ENCODE peak calls at places on chromosomes 16 and 17, in seven cellular contexts. T is MM.1S; C is brain microvascular endothelial cell; F is mucosa of descending colon; X is psoas muscle; E is gastrocnemius medialis; R is CD8-positive, alpha-beta T cell. J is an unnamed sample. For H3K36me3, the result is how much of the 10 kb centered on the place peaks cover.

GRCh38 chr16:26857371-26857770 is 209.4 kb upstream of the C16orf82 start:
- DNase-seq in F (no peak), T (no peak), X (no peak), E (no peak), R (no peak), C (no peak), J (no peak)

GRCh38 chr17:29102046-29102445 is 59.1 kb downstream of the PIPOX start:
- DNase-seq in C (no peak), T (no peak), X (no peak), E (no peak), F (no peak), R (no peak), J (no peak)

GRCh38 chr17:17125136-17126084 is 80.7 kb downstream of the PLD6 start:
- DNase-seq in F (peak), R (no peak), T (no peak), E (no peak), C (no peak), X (no peak), J (no peak)

GRCh38 chr17:42049834-42050359 is 504 bp downstream of the C17orf113 start:
- DNase-seq in C (no peak), F (no peak), R (no peak), X (no peak), E (no peak), T (no peak), J (no peak)

GRCh38 chr17:20191066-20191465 is 181.9 kb downstream of the SPECC1 start:
- DNase-seq in C (peak), F (no peak), X (no peak), E (no peak), R (no peak), T (no peak), J (no peak)

GRCh38 chr16:81366316-81366932 is 51.7 kb downstream of the GAN start:
- DNase-seq in R (no peak), X (no peak), C (peak), T (peak), F (no peak), E (no peak), J (no peak)

GRCh38 chr16:77585852-77586251 is 136.5 kb upstream of the NUDT7 start:
- DNase-seq in C (peak), R (no peak), X (no peak), F (no peak), T (no peak), E (no peak), J (no peak)

GRCh38 chr16:7268182-7268581 is 64.5 kb upstream of the RBFOX1 start:
- DNase-seq in R (no peak), E (peak), C (peak), T (no peak), X (no peak), F (no peak), J (no peak)

GRCh38 chr17:29589524-29590260 is at the start of gene GIT1:
- DNase-seq in X (peak), R (peak), T (peak), F (peak), C (peak), E (peak), J (peak)

GRCh38 chr17:28521296-28522085 is 15.3 kb downstream of the FOXN1 start:
- DNase-seq in X (no peak), E (no peak), T (no peak), F (peak), C (no peak), R (no peak), J (no peak)

GRCh38 chr16:15597822-15598647 is 44.9 kb downstream of the MARF1 start:
- DNase-seq in C (no peak), T (no peak), E (peak), F (no peak), R (no peak), X (no peak), J (no peak)

GRCh38 chr17:67605259-67605912 is 112.3 kb upstream of the NOL11 start:
- DNase-seq in F (no peak), R (no peak), T (no peak), E (peak), C (no peak), X (peak), J (no peak)
- TF ChIP-seq CTCF in F (no peak), R (no peak), T (no peak), E (no peak), C (no peak), X (no peak), J (no peak)

GRCh38 chr17:78327880-78328279 is 32.0 kb downstream of the SOCS3 start:
- DNase-seq in X (no peak), E (no peak), R (no peak), F (no peak), T (no peak), C (no peak), J (no peak)

GRCh38 chr17:78323821-78324390 is 36.0 kb downstream of the SOCS3 start:
- DNase-seq in E (no peak), X (no peak), C (no peak), F (no peak), R (no peak), T (no peak), J (no peak)

GRCh38 chr17:78322858-78323455 is 36.9 kb downstream of the SOCS3 start:
- DNase-seq in F (peak), C (peak), E (no peak), T (no peak), R (no peak), X (peak), J (no peak)

GRCh38 chr17:78324391-78325075 is 35.3 kb downstream of the SOCS3 start:
- DNase-seq in T (no peak), X (peak), F (peak), R (no peak), E (peak), C (peak), J (peak)

DNA sequence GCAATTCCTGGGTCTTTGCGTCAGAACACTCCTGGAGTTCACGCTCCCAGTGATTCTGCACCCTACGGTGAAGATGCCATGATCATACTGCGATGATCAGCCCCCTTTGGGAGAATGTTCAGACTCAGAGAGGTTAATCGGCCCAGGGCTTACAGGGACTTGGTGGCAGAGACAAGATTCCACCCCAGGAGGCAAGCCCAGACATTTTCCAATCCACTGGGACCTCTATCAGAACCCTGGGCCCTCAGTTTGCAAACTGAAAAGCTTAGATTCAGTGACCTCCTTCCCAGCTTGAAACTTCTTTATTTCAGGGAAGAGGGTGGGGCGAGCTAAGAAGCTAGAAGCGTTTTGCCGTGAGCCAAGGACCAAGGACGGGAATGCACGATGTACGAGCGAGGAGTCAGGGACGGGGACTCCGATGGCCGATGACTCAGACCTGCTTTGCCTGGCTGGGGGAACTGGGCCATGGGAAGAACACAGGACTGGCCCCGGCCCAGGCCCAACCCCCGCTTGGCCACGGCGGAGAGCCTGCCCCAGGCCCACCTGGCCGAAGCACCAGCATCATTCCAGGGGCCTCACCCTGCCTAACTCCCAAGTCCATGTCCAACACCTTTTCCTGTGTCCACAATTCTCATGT is 34.7 kb downstream of the SOCS3 start:
- DNase-seq in C (peak), R (no peak), T (no peak), X (peak), E (peak), F (no peak), J (no peak)
- H3K4me3 ChIP-seq in C (no peak), R (peak), T (no peak), X (peak), E (no peak), F (no peak), J (no peak)

GRCh38 chr17:4170639-4171280 is 27.8 kb downstream of the CYB5D2 start:
- DNase-seq in C (no peak), R (no peak), T (no peak), F (no peak), X (no peak), E (no peak), J (no peak)
- H3K36me3 ChIP-seq in C (half or more), R (half or more), T (under half), F (under half), X (half or more), E (under half), J (half or more)

DNA sequence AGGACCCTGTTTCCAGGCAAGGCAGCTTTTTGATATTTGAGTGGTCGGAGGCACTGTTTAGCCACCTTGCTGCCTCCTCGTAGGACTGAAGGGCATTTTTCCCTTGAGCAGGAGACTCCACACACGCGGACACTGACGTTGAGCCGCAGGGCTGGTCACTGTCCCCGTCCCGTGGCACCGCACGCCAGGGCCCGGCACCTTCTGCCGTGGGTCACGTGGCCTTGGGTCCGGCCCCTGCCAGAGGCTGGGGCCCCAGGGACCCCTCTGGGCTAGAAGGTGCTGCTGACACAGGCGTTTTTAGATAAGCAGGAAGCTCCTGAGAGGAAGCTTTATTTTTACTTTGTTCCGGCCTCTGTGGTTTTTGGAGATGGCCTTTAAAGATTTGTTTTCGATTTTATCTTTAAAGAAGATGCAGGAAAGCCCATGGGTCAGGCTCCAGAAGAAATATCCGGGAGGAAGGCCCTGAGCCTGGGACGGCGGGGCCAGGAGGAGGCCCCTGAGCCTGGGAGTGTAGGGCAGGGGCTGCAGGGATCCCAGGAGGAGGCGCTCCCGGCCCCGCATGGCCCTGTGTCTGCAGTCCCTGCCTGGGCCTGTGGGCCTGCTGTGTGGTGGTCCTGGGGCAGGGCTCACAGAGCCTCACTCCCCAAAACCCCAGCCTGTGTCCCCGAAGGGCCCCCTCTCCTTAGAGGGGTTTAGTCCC is 30.5 kb upstream of the GNG13 start:
- DNase-seq in X (no peak), C (no peak), T (no peak), R (no peak), E (no peak), F (no peak), J (no peak)
- TF ChIP-seq CTCF in X (no peak), C (no peak), T (no peak), R (no peak), E (no peak), F (no peak), J (no peak)

GRCh38 chr17:55409030-55409800 is 12.4 kb downstream of the MMD start:
- DNase-seq in R (no peak), C (no peak), X (no peak), T (no peak), F (no peak), E (no peak), J (no peak)

GRCh38 chr17:55411463-55411855 is 10.2 kb downstream of the MMD start:
- DNase-seq in X (no peak), R (no peak), F (no peak), T (no peak), E (no peak), C (no peak), J (no peak)

GRCh38 chr17:55410722-55411462 is 10.7 kb downstream of the MMD start:
- DNase-seq in E (no peak), C (no peak), R (no peak), X (no peak), T (no peak), F (no peak), J (peak)

GRCh38 chr17:55405600-55405999 is 16.0 kb downstream of the MMD start:
- DNase-seq in T (no peak), X (no peak), F (no peak), E (no peak), R (no peak), C (no peak), J (no peak)

GRCh38 chr17:55407641-55408566 is 13.7 kb downstream of the MMD start:
- DNase-seq in E (no peak), C (no peak), T (no peak), F (no peak), X (no peak), R (no peak), J (no peak)
- H3K4me3 ChIP-seq in E (no peak), C (no peak), T (no peak), F (no peak), X (no peak), R (no peak), J (no peak)